ENCODE peak calls at places on chromosomes 1 and 21, in five cellular contexts. W is left lung; R is naive thymus-derived CD4-positive, alpha-beta T cell; G is pancreas; C is uterus. Q is an unnamed sample.
A peak's percentile ranks its signal among the peaks of the same experiment; 100 is the strongest.

GRCh38 chr1:27600500-27601175 is 3.3 kb downstream of the AHDC1 start:
- DNase-seq in W (no peak), R (no peak), G (no peak), C (no peak), Q (no peak)

GRCh38 chr1:220300442-220301121 is 28.3 kb upstream of the RAB3GAP2 start:
- DNase-seq in W (no peak), R (no peak), G (peak; percentile 38), C (peak; percentile 74), Q (peak; percentile 81)

GRCh38 chr1:17167783-17168479 is 37.0 kb upstream of the PADI1 start:
- DNase-seq in W (no peak), R (no peak), G (no peak), C (no peak), Q (no peak)

GRCh38 chr1:25174730-25175612 is 57.3 kb downstream of the SYF2 start:
- DNase-seq in W (no peak), R (no peak), G (no peak), C (no peak), Q (no peak)

GRCh38 chr1:77349275-77349674 is 67.5 kb downstream of the AK5 start:
- DNase-seq in W (no peak), R (no peak), G (no peak), C (no peak), Q (no peak)

GRCh38 chr1:244056602-244057001 is 5.5 kb downstream of the ZBTB18 start:
- DNase-seq in W (no peak), R (no peak), G (no peak), C (no peak), Q (no peak)

GRCh38 chr1:197388801-197389200 is 120.7 kb downstream of the CRB1 start:
- DNase-seq in W (no peak), R (no peak), G (no peak), C (no peak), Q (no peak)

GRCh38 chr1:230894664-230895063 is 26.3 kb upstream of the C1orf198 start:
- DNase-seq in W (no peak), R (no peak), G (no peak), C (no peak), Q (no peak)

GRCh38 chr1:23957096-23957495 is 2.5 kb upstream of the PNRC2 start:
- DNase-seq in W (no peak), R (no peak), G (peak; percentile 86), C (no peak), Q (no peak)

GRCh38 chr1:212967767-212968166 is 17.4 kb downstream of the VASH2 start:
- DNase-seq in W (no peak), R (no peak), G (no peak), C (no peak), Q (no peak)

GRCh38 chr1:29415156-29415830 is 179.0 kb downstream of the PTPRU start:
- DNase-seq in W (no peak), R (no peak), G (no peak), C (no peak), Q (no peak)

GRCh38 chr1:117658676-117659075 is 52.8 kb downstream of the TENT5C start:
- DNase-seq in W (no peak), R (peak; percentile 86), G (no peak), C (no peak), Q (no peak)

GRCh38 chr1:174976436-174977107 is 23.2 kb upstream of the CACYBP start:
- DNase-seq in W (no peak), R (no peak), G (no peak), C (peak; percentile 26), Q (no peak)

GRCh38 chr21:26506951-26507350 is 66.1 kb downstream of the CYYR1 start:
- DNase-seq in W (no peak), R (no peak), G (no peak), C (no peak), Q (no peak)

DNA sequence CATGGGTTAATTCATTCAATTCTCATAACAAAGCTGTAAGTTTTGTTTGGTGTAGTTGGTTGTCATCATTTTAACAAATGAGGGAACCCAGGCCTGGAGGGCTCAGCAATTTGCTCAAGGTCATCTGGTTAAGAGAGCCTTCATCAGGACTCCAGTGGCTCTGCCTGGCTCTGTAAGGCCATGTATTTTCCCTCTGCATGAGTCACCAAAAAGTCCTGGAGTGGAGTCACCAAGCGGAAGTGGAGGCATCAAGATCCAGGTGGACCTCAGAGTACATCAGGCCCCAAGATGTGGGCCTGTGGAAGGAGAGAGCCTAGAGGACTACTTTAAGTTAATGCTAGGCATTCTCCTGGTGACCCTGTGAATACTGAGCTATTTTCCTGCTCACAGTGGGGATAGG is 30.0 kb upstream of the RBM15 start:
- DNase-seq in W (no peak), R (no peak), G (no peak), C (no peak), Q (no peak)
- H3K4me1 ChIP-seq in W (peaks cover 4% of the 10 kb centered on the region), R (peaks cover 5% of the 10 kb centered on the region), G (peaks cover 9% of the 10 kb centered on the region), C (no peaks in the 10 kb centered on the region), Q (no peaks in the 10 kb centered on the region)

GRCh38 chr1:206693029-206693428 is 8.3 kb downstream of the MAPKAPK2 start:
- DNase-seq in W (peak; percentile 76), R (no peak), G (peak; percentile 55), C (peak; percentile 82), Q (peak; percentile 91)

GRCh38 chr1:206694151-206694550 is 9.4 kb downstream of the MAPKAPK2 start:
- DNase-seq in W (no peak), R (no peak), G (no peak), C (no peak), Q (no peak)

GRCh38 chr1:206690516-206690915 is 5.8 kb downstream of the MAPKAPK2 start:
- DNase-seq in W (no peak), R (no peak), G (no peak), C (no peak), Q (peak; percentile 66)

GRCh38 chr1:206693592-206693991 is 8.9 kb downstream of the MAPKAPK2 start:
- DNase-seq in W (no peak), R (no peak), G (no peak), C (no peak), Q (peak; percentile 84)

GRCh38 chr1:206691604-206692003 is 6.9 kb downstream of the MAPKAPK2 start:
- DNase-seq in W (no peak), R (no peak), G (no peak), C (no peak), Q (no peak)
- H3K4me1 ChIP-seq in W (peaks cover 56% of the 10 kb centered on the region), R (peaks cover 12% of the 10 kb centered on the region), G (peaks cover 71% of the 10 kb centered on the region), C (peaks cover 12% of the 10 kb centered on the region), Q (peaks cover 18% of the 10 kb centered on the region)

GRCh38 chr1:111735321-111735720 is 3.9 kb downstream of the INKA2 start:
- DNase-seq in W (no peak), R (no peak), G (no peak), C (no peak), Q (no peak)

GRCh38 chr1:111733183-111733995 is 5.8 kb downstream of the INKA2 start:
- DNase-seq in W (peak; percentile 78), R (no peak), G (peak; percentile 38), C (no peak), Q (peak; percentile 73)

GRCh38 chr1:111732718-111733117 is 6.5 kb downstream of the INKA2 start:
- DNase-seq in W (no peak), R (no peak), G (peak; percentile 5), C (no peak), Q (no peak)

GRCh38 chr1:111734426-111734825 is 4.8 kb downstream of the INKA2 start:
- DNase-seq in W (no peak), R (no peak), G (peak; percentile 4), C (no peak), Q (no peak)

DNA sequence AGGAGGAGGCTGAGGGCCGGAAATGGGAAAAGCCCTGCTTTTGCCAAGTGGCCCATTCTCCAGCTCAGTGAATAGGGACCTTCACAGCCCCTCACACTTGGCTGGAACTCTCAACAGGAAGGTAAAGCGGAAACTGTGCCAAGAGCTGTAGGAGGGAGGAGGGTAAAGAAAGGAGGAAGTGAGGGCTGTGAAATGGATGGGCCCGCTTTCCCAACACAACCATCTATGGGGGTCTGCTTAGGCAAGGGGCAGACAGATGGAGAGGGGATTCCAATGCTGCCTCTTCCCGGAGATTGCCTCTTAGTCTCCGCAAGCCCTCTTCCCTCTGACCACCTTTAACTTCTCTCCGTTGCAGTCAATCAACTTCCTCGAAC is 5.2 kb downstream of the INKA2 start:
- DNase-seq in W (no peak), R (no peak), G (no peak), C (no peak), Q (no peak)
- H3K4me1 ChIP-seq in W (peaks cover 5% of the 10 kb centered on the region), R (peaks cover 10% of the 10 kb centered on the region), G (no peaks in the 10 kb centered on the region), C (no peaks in the 10 kb centered on the region), Q (no peaks in the 10 kb centered on the region)

GRCh38 chr1:64925594-64925993 is 40.8 kb downstream of the JAK1 start:
- DNase-seq in W (no peak), R (no peak), G (no peak), C (no peak), Q (no peak)

GRCh38 chr1:64920936-64921589 is 45.3 kb downstream of the JAK1 start:
- DNase-seq in W (no peak), R (no peak), G (no peak), C (no peak), Q (no peak)

GRCh38 chr1:64921761-64922160 is 44.6 kb downstream of the JAK1 start:
- DNase-seq in W (no peak), R (no peak), G (no peak), C (no peak), Q (no peak)

GRCh38 chr1:64923294-64923718 is 43.0 kb downstream of the JAK1 start:
- DNase-seq in W (no peak), R (no peak), G (no peak), C (no peak), Q (no peak)

GRCh38 chr1:64922336-64922735 is 44.0 kb downstream of the JAK1 start:
- DNase-seq in W (no peak), R (no peak), G (no peak), C (no peak), Q (no peak)
- H3K4me1 ChIP-seq in W (peaks cover 45% of the 10 kb centered on the region), R (peaks cover 74% of the 10 kb centered on the region), G (peaks cover 62% of the 10 kb centered on the region), C (no peaks in the 10 kb centered on the region), Q (peaks cover 2% of the 10 kb centered on the region)

GRCh38 chr1:68225781-68226180 is 6.5 kb downstream of the WLS start:
- DNase-seq in W (no peak), R (no peak), G (no peak), C (no peak), Q (no peak)
- H3K4me1 ChIP-seq in W (peaks cover 6% of the 10 kb centered on the region), R (no peaks in the 10 kb centered on the region), G (peaks cover 56% of the 10 kb centered on the region), C (no peaks in the 10 kb centered on the region), Q (peaks cover 6% of the 10 kb centered on the region)

GRCh38 chr1:115647919-115648597 is 6.3 kb downstream of the VANGL1 start:
- DNase-seq in W (no peak), R (no peak), G (no peak), C (no peak), Q (no peak)

GRCh38 chr1:115648717-115649691 is 7.2 kb downstream of the VANGL1 start:
- DNase-seq in W (no peak), R (no peak), G (no peak), C (no peak), Q (no peak)

GRCh38 chr1:115649964-115650363 is 8.2 kb downstream of the VANGL1 start:
- DNase-seq in W (no peak), R (no peak), G (no peak), C (no peak), Q (no peak)

GRCh38 chr1:115647000-115647399 is 5.2 kb downstream of the VANGL1 start:
- DNase-seq in W (no peak), R (no peak), G (no peak), C (no peak), Q (no peak)

DNA sequence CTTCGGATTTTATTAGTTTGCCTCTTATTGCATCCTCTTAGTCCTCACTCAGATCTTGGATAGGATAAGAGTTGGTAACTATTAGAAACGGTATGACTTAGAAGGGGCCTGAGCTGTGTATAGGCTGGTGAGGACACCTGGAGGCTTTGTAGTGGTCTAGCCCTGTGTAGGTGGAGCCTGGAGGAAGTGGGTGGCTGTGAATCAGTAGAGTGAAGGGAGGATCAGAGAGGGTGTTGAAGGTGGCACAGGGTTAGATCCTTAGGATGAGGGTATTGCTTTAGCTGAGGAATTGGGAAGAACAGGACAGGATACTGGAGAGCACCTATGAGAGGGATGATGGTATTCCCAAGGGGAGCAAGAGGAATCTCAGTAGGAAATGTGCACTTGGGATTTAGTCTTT is 5.7 kb downstream of the VANGL1 start:
- DNase-seq in W (no peak), R (no peak), G (no peak), C (no peak), Q (no peak)
- H3K4me1 ChIP-seq in W (peaks cover 12% of the 10 kb centered on the region), R (no peaks in the 10 kb centered on the region), G (peaks cover 11% of the 10 kb centered on the region), C (no peaks in the 10 kb centered on the region), Q (no peaks in the 10 kb centered on the region)